ENCODE peak calls at places on chromosomes 7 and 10, in seven cellular contexts. One of them, this sample, is unnamed.
A peak's percentile ranks its signal among the peaks of the same experiment; 100 is the strongest.

GRCh38 chr10:44858988-44859387 is 52.1 kb upstream of the TMEM72 start:
- DNase-seq in GM23248: peak; percentile 24
- DNase-seq in lower lobe of right lung: no peak
- DNase-seq in body of pancreas: no peak
- DNase-seq in naive thymus-derived CD4-positive, alpha-beta T cell: no peak
- DNase-seq in heart right ventricle: no peak
- DNase-seq in mesendoderm: no peak
- DNase-seq in this sample: no peak

GRCh38 chr7:81623251-81623855 is 146.5 kb downstream of the HGF start:
- DNase-seq in GM23248: peak; percentile 6
- DNase-seq in lower lobe of right lung: no peak
- DNase-seq in heart right ventricle: no peak
- DNase-seq in naive thymus-derived CD4-positive, alpha-beta T cell: no peak
- DNase-seq in body of pancreas: no peak
- DNase-seq in mesendoderm: no peak
- DNase-seq in this sample: no peak

GRCh38 chr10:48700071-48700470 is 15.4 kb downstream of the WDFY4 start:
- DNase-seq in body of pancreas: no peak
- DNase-seq in mesendoderm: no peak
- DNase-seq in GM23248: no peak
- DNase-seq in lower lobe of right lung: no peak
- DNase-seq in naive thymus-derived CD4-positive, alpha-beta T cell: no peak
- DNase-seq in heart right ventricle: no peak
- DNase-seq in this sample: no peak

GRCh38 chr10:46068117-46068516 is 22.0 kb upstream of the MSMB start:
- DNase-seq in heart right ventricle: no peak
- DNase-seq in body of pancreas: no peak
- DNase-seq in GM23248: no peak
- DNase-seq in naive thymus-derived CD4-positive, alpha-beta T cell: no peak
- DNase-seq in mesendoderm: peak; percentile 52
- DNase-seq in lower lobe of right lung: no peak
- DNase-seq in this sample: no peak

GRCh38 chr10:78341953-78342614 is 308.4 kb downstream of the RPS24 start:
- DNase-seq in naive thymus-derived CD4-positive, alpha-beta T cell: no peak
- DNase-seq in body of pancreas: peak; percentile 1
- DNase-seq in lower lobe of right lung: no peak
- DNase-seq in mesendoderm: no peak
- DNase-seq in GM23248: no peak
- DNase-seq in heart right ventricle: no peak
- DNase-seq in this sample: no peak

GRCh38 chr7:52249741-52250140 is 785.7 kb upstream of the POM121L12 start:
- DNase-seq in body of pancreas: no peak
- DNase-seq in GM23248: no peak
- DNase-seq in mesendoderm: no peak
- DNase-seq in naive thymus-derived CD4-positive, alpha-beta T cell: no peak
- DNase-seq in lower lobe of right lung: no peak
- DNase-seq in heart right ventricle: no peak
- DNase-seq in this sample: no peak

GRCh38 chr10:120415709-120416330 is 41.2 kb upstream of the PLPP4 start:
- DNase-seq in lower lobe of right lung: no peak
- DNase-seq in naive thymus-derived CD4-positive, alpha-beta T cell: no peak
- DNase-seq in body of pancreas: no peak
- DNase-seq in heart right ventricle: no peak
- DNase-seq in GM23248: peak; percentile 94
- DNase-seq in mesendoderm: no peak
- DNase-seq in this sample: no peak

GRCh38 chr7:151428393-151429231 is 11.3 kb downstream of the CRYGN start:
- DNase-seq in body of pancreas: no peak
- DNase-seq in GM23248: peak; percentile 66
- DNase-seq in lower lobe of right lung: no peak
- DNase-seq in naive thymus-derived CD4-positive, alpha-beta T cell: no peak
- DNase-seq in mesendoderm: peak; percentile 80
- DNase-seq in heart right ventricle: no peak
- DNase-seq in this sample: peak; percentile 88

GRCh38 chr10:112792487-112793196 is 157.4 kb upstream of the TCF7L2 start:
- DNase-seq in lower lobe of right lung: no peak
- DNase-seq in heart right ventricle: peak; percentile 29
- DNase-seq in GM23248: peak; percentile 91
- DNase-seq in naive thymus-derived CD4-positive, alpha-beta T cell: no peak
- DNase-seq in body of pancreas: no peak
- DNase-seq in mesendoderm: peak; percentile 35
- DNase-seq in this sample: peak; percentile 78
- H3K4me3 ChIP-seq in lower lobe of right lung: no peak overlapping the region
- H3K4me3 ChIP-seq in heart right ventricle: no peak overlapping the region
- H3K4me3 ChIP-seq in GM23248: peak overlapping the region; percentile 65
- H3K4me3 ChIP-seq in naive thymus-derived CD4-positive, alpha-beta T cell: no peak overlapping the region
- H3K4me3 ChIP-seq in body of pancreas: no peak overlapping the region
- H3K4me3 ChIP-seq in mesendoderm: no peak overlapping the region
- H3K4me3 ChIP-seq in this sample: no peak overlapping the region

DNA sequence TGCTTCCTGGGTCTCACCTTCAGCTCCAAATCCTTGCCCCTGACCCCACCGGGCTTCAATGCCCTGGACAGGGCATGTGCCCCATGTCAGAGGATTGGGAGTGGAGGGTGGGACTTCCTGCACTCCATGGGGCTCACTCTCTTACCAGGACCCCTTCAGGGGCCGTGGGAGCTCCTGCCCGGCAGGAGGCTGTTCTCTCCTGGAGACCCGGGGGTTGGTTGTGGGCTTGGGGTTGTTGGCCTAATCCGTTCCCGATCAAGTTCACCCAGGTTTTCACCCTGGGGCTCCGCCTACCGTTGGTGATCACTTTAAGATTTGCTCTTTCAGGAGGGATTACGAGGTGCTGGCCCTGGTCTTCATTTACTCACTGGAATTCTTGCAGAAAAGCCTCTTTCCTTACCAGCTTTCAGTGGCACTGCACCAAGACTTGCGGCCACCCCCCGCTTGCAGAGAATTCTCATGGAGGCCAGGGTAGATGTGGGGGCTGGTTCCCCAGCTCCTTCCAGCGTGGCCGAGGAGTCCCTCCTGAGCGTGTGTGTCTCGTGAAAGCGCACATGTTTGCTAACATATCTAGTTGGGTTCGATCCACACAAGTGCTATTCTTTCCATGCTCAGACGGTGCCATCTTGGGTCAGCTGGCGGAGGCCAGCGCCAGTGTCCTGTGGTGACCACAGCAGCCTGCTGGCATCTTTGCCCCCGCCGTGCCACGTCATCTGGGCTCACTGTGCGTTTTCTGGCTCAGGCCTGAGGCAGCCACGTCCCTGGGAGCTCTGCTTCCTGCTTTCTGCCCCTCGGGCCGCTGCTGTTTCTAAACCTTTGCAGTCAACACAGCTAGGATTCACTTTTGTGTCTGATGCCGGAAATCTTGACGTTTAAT is 15.6 kb downstream of the PWWP2B start:
- DNase-seq in body of pancreas: peak; percentile 83
- DNase-seq in mesendoderm: no peak
- DNase-seq in GM23248: no peak
- DNase-seq in lower lobe of right lung: peak; percentile 55
- DNase-seq in heart right ventricle: no peak
- DNase-seq in naive thymus-derived CD4-positive, alpha-beta T cell: no peak
- DNase-seq in this sample: peak; percentile 79
- H3K4me1 ChIP-seq in body of pancreas: peaks cover 92% of the 10 kb centered on the region
- H3K4me1 ChIP-seq in mesendoderm: peaks cover 9% of the 10 kb centered on the region
- H3K4me1 ChIP-seq in GM23248: peaks cover 3% of the 10 kb centered on the region
- H3K4me1 ChIP-seq in lower lobe of right lung: peaks cover 74% of the 10 kb centered on the region
- H3K4me1 ChIP-seq in heart right ventricle: peaks cover 29% of the 10 kb centered on the region
- H3K4me1 ChIP-seq in naive thymus-derived CD4-positive, alpha-beta T cell: no peaks in the 10 kb centered on the region
- H3K4me1 ChIP-seq in this sample: peaks cover 74% of the 10 kb centered on the region

DNA sequence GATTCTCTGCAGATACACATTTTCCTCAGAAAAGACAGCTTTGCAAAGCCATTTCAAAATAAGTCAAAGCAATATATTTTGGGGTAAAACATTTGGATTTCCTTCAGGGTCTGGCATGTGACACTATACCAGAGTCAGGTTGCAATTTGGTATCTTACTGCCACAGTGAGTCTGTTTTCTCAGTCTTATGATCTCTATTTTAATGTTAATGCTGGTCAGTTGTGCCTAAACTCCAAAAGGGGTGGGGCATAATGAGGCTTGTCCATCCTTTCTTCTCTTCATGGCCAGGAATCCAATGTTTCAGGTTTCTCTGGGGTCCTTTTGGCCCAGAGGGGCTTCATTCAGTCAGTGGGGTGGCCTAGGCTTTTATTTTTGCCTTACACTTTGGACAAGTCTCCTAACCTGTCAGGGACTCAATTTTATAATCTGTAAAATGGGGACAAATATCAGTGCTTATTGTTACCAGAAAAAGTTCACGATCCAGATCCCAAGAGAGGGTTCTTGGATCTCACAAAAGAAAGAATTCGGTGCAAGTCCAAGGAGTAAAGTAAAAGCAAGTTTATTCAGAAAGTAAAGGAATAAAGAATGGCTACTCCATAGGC is 341.5 kb downstream of the GALNT17 start:
- DNase-seq in lower lobe of right lung: no peak
- DNase-seq in naive thymus-derived CD4-positive, alpha-beta T cell: no peak
- DNase-seq in heart right ventricle: no peak
- DNase-seq in body of pancreas: no peak
- DNase-seq in GM23248: no peak
- DNase-seq in mesendoderm: no peak
- DNase-seq in this sample: no peak
- H3K4me3 ChIP-seq in lower lobe of right lung: no peak overlapping the region
- H3K4me3 ChIP-seq in naive thymus-derived CD4-positive, alpha-beta T cell: no peak overlapping the region
- H3K4me3 ChIP-seq in heart right ventricle: no peak overlapping the region
- H3K4me3 ChIP-seq in body of pancreas: no peak overlapping the region
- H3K4me3 ChIP-seq in GM23248: no peak overlapping the region
- H3K4me3 ChIP-seq in mesendoderm: no peak overlapping the region
- H3K4me3 ChIP-seq in this sample: no peak overlapping the region

GRCh38 chr10:132589681-132590080 is 52.1 kb downstream of the INPP5A start:
- DNase-seq in heart right ventricle: no peak
- DNase-seq in body of pancreas: no peak
- DNase-seq in mesendoderm: no peak
- DNase-seq in GM23248: no peak
- DNase-seq in lower lobe of right lung: no peak
- DNase-seq in naive thymus-derived CD4-positive, alpha-beta T cell: no peak
- DNase-seq in this sample: no peak
- H3K4me1 ChIP-seq in heart right ventricle: peaks cover 66% of the 10 kb centered on the region
- H3K4me1 ChIP-seq in body of pancreas: peaks cover 35% of the 10 kb centered on the region
- H3K4me1 ChIP-seq in mesendoderm: no peaks in the 10 kb centered on the region
- H3K4me1 ChIP-seq in GM23248: peaks cover 16% of the 10 kb centered on the region
- H3K4me1 ChIP-seq in lower lobe of right lung: peaks cover 93% of the 10 kb centered on the region
- H3K4me1 ChIP-seq in naive thymus-derived CD4-positive, alpha-beta T cell: peaks cover 5% of the 10 kb centered on the region
- H3K4me1 ChIP-seq in this sample: peaks cover 18% of the 10 kb centered on the region

GRCh38 chr7:57203161-57203791 is 71.0 kb upstream of the ZNF479 start:
- DNase-seq in naive thymus-derived CD4-positive, alpha-beta T cell: no peak
- DNase-seq in body of pancreas: no peak
- DNase-seq in lower lobe of right lung: peak; percentile 34
- DNase-seq in GM23248: no peak
- DNase-seq in mesendoderm: no peak
- DNase-seq in heart right ventricle: no peak
- DNase-seq in this sample: peak; percentile 63
- H3K4me3 ChIP-seq in naive thymus-derived CD4-positive, alpha-beta T cell: no peak overlapping the region
- H3K4me3 ChIP-seq in body of pancreas: no peak overlapping the region
- H3K4me3 ChIP-seq in lower lobe of right lung: no peak overlapping the region
- H3K4me3 ChIP-seq in GM23248: no peak overlapping the region
- H3K4me3 ChIP-seq in mesendoderm: no peak overlapping the region
- H3K4me3 ChIP-seq in heart right ventricle: no peak overlapping the region
- H3K4me3 ChIP-seq in this sample: no peak overlapping the region

GRCh38 chr7:1754345-1754908 is 84.3 kb downstream of the ELFN1 start:
- DNase-seq in body of pancreas: no peak
- DNase-seq in GM23248: no peak
- DNase-seq in naive thymus-derived CD4-positive, alpha-beta T cell: no peak
- DNase-seq in lower lobe of right lung: no peak
- DNase-seq in heart right ventricle: no peak
- DNase-seq in mesendoderm: no peak
- DNase-seq in this sample: no peak
- H3K4me1 ChIP-seq in body of pancreas: peaks cover 11% of the 10 kb centered on the region
- H3K4me1 ChIP-seq in GM23248: no peaks in the 10 kb centered on the region
- H3K4me1 ChIP-seq in naive thymus-derived CD4-positive, alpha-beta T cell: no peaks in the 10 kb centered on the region
- H3K4me1 ChIP-seq in lower lobe of right lung: no peaks in the 10 kb centered on the region
- H3K4me1 ChIP-seq in heart right ventricle: peaks cover 8% of the 10 kb centered on the region
- H3K4me1 ChIP-seq in mesendoderm: no peaks in the 10 kb centered on the region
- H3K4me1 ChIP-seq in this sample: no peaks in the 10 kb centered on the region

DNA sequence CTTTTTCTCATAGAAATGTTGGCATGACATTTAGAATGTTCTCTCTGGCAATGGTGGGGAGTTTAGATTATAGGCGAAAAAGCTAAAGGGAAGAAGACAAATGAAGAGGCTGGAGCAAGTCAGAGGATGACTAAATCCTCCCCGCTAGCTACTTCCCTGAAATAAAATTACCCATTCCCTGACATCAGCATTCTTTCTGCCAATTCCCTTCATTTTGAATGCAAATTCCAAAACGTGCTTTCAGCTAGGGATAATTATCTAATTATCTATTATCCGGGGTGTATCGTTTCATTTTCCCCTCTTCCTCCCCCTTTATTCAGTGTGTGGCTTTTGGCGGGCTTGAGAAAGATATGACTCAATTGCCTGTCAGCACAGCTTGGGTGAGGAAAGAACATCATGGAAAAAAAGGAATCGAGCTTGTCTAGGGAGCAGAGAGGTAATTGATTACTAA is 672.3 kb downstream of the TNS3 start:
- DNase-seq in mesendoderm: no peak
- DNase-seq in body of pancreas: no peak
- DNase-seq in naive thymus-derived CD4-positive, alpha-beta T cell: no peak
- DNase-seq in lower lobe of right lung: no peak
- DNase-seq in heart right ventricle: no peak
- DNase-seq in GM23248: peak; percentile 93
- DNase-seq in this sample: no peak
- H3K4me3 ChIP-seq in mesendoderm: no peak overlapping the region
- H3K4me3 ChIP-seq in body of pancreas: no peak overlapping the region
- H3K4me3 ChIP-seq in naive thymus-derived CD4-positive, alpha-beta T cell: no peak overlapping the region
- H3K4me3 ChIP-seq in lower lobe of right lung: no peak overlapping the region
- H3K4me3 ChIP-seq in heart right ventricle: no peak overlapping the region
- H3K4me3 ChIP-seq in GM23248: peak overlapping the region; percentile 25
- H3K4me3 ChIP-seq in this sample: no peak overlapping the region

DNA sequence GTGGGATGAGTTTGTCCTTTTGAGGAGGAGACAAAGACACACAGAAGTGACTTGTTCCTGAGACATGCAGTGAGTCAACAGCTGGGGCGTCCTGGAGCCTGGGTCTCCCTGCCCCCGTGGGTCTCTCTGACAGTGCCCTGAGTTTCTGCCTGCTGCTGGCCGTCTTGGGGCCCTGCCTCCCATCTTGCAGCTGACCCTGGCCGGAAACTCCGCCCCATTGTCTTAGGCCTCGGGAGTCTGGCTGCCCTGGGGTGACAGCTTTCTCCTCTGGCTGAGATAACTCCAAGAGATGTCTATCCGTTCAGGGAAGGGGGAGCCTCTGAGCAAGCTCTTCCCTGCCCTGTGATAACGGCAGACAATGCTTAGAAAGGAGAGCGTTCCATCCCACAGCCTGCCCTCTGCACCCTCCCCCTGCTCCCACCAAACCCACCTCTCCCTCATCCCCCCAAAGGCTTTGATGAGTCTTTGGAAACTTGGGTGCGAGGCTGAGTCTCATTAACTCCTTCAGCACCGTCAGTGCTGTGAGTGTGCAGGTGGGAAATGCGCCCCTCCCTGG is 69.5 kb upstream of the PODXL start:
- DNase-seq in GM23248: peak; percentile 98
- DNase-seq in lower lobe of right lung: no peak
- DNase-seq in naive thymus-derived CD4-positive, alpha-beta T cell: no peak
- DNase-seq in body of pancreas: no peak
- DNase-seq in mesendoderm: peak; percentile 99
- DNase-seq in heart right ventricle: peak; percentile 73
- DNase-seq in this sample: peak; percentile 86
- H3K4me1 ChIP-seq in GM23248: peaks cover 46% of the 10 kb centered on the region
- H3K4me1 ChIP-seq in lower lobe of right lung: peaks cover 52% of the 10 kb centered on the region
- H3K4me1 ChIP-seq in naive thymus-derived CD4-positive, alpha-beta T cell: no peaks in the 10 kb centered on the region
- H3K4me1 ChIP-seq in body of pancreas: no peaks in the 10 kb centered on the region
- H3K4me1 ChIP-seq in mesendoderm: peaks cover 12% of the 10 kb centered on the region
- H3K4me1 ChIP-seq in heart right ventricle: peaks cover 60% of the 10 kb centered on the region
- H3K4me1 ChIP-seq in this sample: peaks cover 10% of the 10 kb centered on the region

DNA sequence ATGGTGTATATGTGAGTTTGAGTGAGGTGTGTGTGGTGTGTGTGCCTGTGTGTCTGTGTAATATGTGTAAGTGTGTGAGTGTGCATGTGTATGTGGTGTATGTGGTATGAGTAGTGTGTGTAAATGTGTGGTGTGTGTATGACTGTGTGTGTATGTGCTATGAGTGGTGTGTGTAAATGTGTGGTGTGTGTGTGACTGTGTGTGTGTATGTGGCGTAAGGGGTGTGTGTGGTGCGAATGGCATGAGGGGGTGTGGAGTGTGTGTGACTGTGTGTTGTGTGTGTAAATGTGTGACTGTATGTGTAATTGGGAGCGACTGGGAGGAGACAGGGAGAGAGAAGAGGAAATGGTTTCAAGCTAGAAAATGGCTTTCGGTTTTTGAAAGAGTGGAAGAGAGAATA is 23.6 kb upstream of the GATAD1 start:
- DNase-seq in GM23248: no peak
- DNase-seq in lower lobe of right lung: no peak
- DNase-seq in body of pancreas: no peak
- DNase-seq in naive thymus-derived CD4-positive, alpha-beta T cell: no peak
- DNase-seq in heart right ventricle: no peak
- DNase-seq in mesendoderm: no peak
- DNase-seq in this sample: no peak
- H3K4me3 ChIP-seq in GM23248: no peak overlapping the region
- H3K4me3 ChIP-seq in lower lobe of right lung: peak overlapping the region; percentile 57
- H3K4me3 ChIP-seq in body of pancreas: no peak overlapping the region
- H3K4me3 ChIP-seq in naive thymus-derived CD4-positive, alpha-beta T cell: no peak overlapping the region
- H3K4me3 ChIP-seq in heart right ventricle: no peak overlapping the region
- H3K4me3 ChIP-seq in mesendoderm: no peak overlapping the region
- H3K4me3 ChIP-seq in this sample: no peak overlapping the region

This sample was measured in kidney.